ENCODE peak calls at places on chromosomes 13 and 19, in four cellular contexts. X is upper lobe of right lung, S is heart right ventricle, V is cardiac muscle cell. F is an unnamed sample.
A peak's percentile ranks its signal among the peaks of the same experiment; 100 is the strongest.

GRCh38 chr13:59111711-59112110 is 1052.0 kb downstream of the DIAPH3 start:
- DNase-seq in V (no peak), S (no peak), X (no peak), F (no peak)

GRCh38 chr19:29457413-29457812 is 68.4 kb upstream of the VSTM2B start:
- DNase-seq in X (no peak), S (no peak), V (no peak), F (no peak)

GRCh38 chr19:11187409-11187808 is 9.9 kb downstream of the KANK2 start:
- DNase-seq in X (no peak), V (no peak), S (no peak), F (no peak)

GRCh38 chr13:109208522-109208921 is 577.9 kb downstream of the IRS2 start:
- DNase-seq in V (no peak), X (no peak), S (no peak), F (no peak)

GRCh38 chr19:11446652-11447301 is 11.3 kb downstream of the PRKCSH start:
- DNase-seq in X (peak; percentile 82), S (peak; percentile 39), V (peak; percentile 69), F (no peak)

GRCh38 chr13:98326274-98326673 is 149.2 kb upstream of the RNF113B start:
- DNase-seq in S (no peak), V (no peak), X (no peak), F (no peak)

GRCh38 chr13:33251131-33251629 is 34.4 kb downstream of the STARD13 start:
- DNase-seq in V (no peak), X (no peak), S (peak; percentile 46), F (peak; percentile 5)

GRCh38 chr13:68748038-68748437 is 1359.6 kb upstream of the ATXN8OS start:
- DNase-seq in X (no peak), V (no peak), S (no peak), F (no peak)

GRCh38 chr19:29367701-29368306 is 154.9 kb upstream of the UQCRFS1 start:
- DNase-seq in V (no peak), X (no peak), S (no peak), F (no peak)

GRCh38 chr19:42473686-42474085 is 30.9 kb upstream of the CXCL17 start:
- DNase-seq in S (no peak), V (no peak), X (no peak), F (no peak)

GRCh38 chr13:69585656-69586055 is 522.0 kb upstream of the ATXN8OS start:
- DNase-seq in X (no peak), S (no peak), V (no peak), F (no peak)

GRCh38 chr13:39306639-39307589 is 268.7 kb downstream of the NHLRC3 start:
- DNase-seq in V (no peak), S (no peak), X (no peak), F (peak; percentile 68)

GRCh38 chr19:7652061-7652641 is 15.2 kb downstream of the STXBP2 start:
- DNase-seq in V (peak; percentile 85), S (peak; percentile 72), X (peak; percentile 93), F (peak; percentile 57)

GRCh38 chr13:88590574-88590973 is 919.4 kb downstream of the SLITRK5 start:
- DNase-seq in S (no peak), V (no peak), X (no peak), F (no peak)

GRCh38 chr13:41842029-41842428 is 118.9 kb downstream of the VWA8 start:
- DNase-seq in S (no peak), V (peak; percentile 14), X (no peak), F (no peak)

GRCh38 chr19:34393629-34394028 is 10.6 kb upstream of the PDCD2L start:
- DNase-seq in X (no peak), S (no peak), V (no peak), F (no peak)

GRCh38 chr19:57171551-57172081 is 4.3 kb upstream of the DUXA start:
- DNase-seq in V (peak; percentile 81), X (no peak), S (peak; percentile 37), F (no peak)

GRCh38 chr13:35697281-35697680 is 220.8 kb upstream of the MAB21L1 start:
- DNase-seq in S (no peak), V (no peak), X (no peak), F (no peak)

GRCh38 chr13:109345433-109345941 is 440.9 kb downstream of the IRS2 start:
- DNase-seq in X (no peak), V (no peak), S (no peak), F (no peak)

GRCh38 chr13:66994097-66994496 is 236.0 kb downstream of the PCDH9 start:
- DNase-seq in V (peak; percentile 82), X (peak; percentile 79), S (peak; percentile 75), F (peak; percentile 8)

GRCh38 chr19:1173160-1173844 is 766 bp downstream of the SBNO2 start:
- DNase-seq in X (peak; percentile 78), V (no peak), S (no peak), F (no peak)

GRCh38 chr19:7679771-7680605 is 645 bp upstream of the TRAPPC5 start:
- DNase-seq in V (no peak), X (no peak), S (no peak), F (no peak)

DNA sequence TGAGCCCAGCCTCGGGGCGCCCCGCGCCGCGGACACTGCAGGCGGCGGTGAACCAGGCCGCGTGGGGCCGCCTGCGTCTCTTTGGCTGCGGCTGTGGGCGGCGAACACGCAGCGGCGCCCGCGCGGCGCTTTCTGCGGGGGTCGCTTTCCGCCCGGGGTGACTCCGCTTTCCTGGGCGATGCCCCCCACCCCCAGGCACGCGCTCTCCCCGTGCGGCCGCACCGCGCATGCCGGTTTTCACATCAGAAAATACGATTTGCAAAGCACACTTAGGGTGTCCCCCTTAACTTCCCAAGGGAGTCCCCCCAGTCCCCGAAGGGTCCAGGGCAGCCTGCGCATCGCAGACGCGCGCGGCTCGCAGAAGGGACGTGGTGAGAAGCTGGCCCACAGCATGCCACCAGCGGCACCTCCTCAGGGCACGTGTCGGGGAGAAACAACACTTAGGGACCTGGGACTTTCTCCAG is 5.3 kb downstream of the F7 start:
- DNase-seq in V (no peak), X (no peak), S (no peak), F (no peak)
- H3K4me3 ChIP-seq in V (no peak overlapping the region), X (peak overlapping the region; percentile 49), S (peak overlapping the region; percentile 45), F (no peak overlapping the region)

GRCh38 chr19:22260499-22260898 is 25.7 kb upstream of the ZNF729 start:
- DNase-seq in S (no peak), X (no peak), V (no peak), F (no peak)

GRCh38 chr19:22257381-22257780 is 28.9 kb upstream of the ZNF729 start:
- DNase-seq in X (no peak), V (no peak), S (no peak), F (no peak)

GRCh38 chr19:22261596-22261995 is 24.6 kb upstream of the ZNF729 start:
- DNase-seq in V (no peak), S (no peak), X (no peak), F (no peak)

GRCh38 chr19:22256856-22257255 is 29.4 kb upstream of the ZNF729 start:
- DNase-seq in V (no peak), X (no peak), S (no peak), F (no peak)

GRCh38 chr19:22257916-22258315 is 28.3 kb upstream of the ZNF729 start:
- DNase-seq in S (no peak), V (no peak), X (no peak), F (no peak)
- H3K4me3 ChIP-seq in S (no peak overlapping the region), V (no peak overlapping the region), X (no peak overlapping the region), F (no peak overlapping the region)

DNA sequence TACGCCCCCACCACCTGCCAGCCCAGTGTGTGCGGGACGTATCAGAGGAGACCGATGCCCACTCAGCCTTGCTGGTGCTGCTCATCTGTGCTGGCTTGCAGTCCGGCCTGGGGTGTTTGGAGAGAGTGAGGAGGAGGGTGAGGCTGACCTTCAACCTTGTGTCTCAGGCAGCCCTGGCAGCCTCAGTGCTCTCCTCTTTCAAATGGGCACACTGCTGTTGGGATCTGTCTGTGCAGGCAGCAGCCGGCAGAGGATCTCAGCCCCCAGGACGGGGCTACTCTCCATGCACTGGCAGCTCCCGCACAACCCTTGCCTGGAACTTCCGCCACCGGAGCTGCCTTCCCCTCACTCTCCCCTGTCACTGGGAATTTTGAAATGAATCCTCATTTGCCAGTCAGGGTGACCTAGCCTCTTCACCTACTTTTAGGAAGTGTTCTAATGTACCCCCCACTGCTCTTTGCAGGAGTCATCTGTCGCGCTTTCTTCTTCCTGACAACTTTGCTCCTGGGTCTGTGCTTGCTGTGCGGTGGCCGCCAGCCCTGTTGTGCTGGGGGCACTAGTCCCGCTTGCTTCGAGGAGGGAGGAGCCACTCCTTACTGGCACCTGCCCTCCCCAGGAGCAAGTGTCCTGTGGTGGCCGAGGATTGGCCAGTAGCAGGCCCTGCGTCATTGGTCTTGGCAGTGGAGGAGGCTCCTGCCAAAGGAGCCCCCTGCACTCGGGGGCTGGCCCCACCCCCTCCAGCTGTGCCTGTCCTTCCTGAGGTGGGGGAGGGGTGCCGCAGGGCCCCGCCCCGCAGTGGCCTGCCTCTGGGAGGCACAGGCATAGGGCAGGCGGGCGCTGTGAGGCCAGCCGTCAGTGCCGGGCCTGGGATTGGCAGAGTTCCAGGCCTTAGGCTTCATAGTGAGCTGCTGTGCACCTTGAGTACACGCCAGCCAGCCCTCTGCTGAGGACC is 53.4 kb downstream of the TSSK6 start:
- DNase-seq in V (peak; percentile 96), S (peak; percentile 64), X (peak; percentile 75), F (no peak)
- H3K4me3 ChIP-seq in V (peak overlapping the region; percentile 5), S (peak overlapping the region; percentile 7), X (peak overlapping the region; percentile 4), F (no peak overlapping the region)

DNA sequence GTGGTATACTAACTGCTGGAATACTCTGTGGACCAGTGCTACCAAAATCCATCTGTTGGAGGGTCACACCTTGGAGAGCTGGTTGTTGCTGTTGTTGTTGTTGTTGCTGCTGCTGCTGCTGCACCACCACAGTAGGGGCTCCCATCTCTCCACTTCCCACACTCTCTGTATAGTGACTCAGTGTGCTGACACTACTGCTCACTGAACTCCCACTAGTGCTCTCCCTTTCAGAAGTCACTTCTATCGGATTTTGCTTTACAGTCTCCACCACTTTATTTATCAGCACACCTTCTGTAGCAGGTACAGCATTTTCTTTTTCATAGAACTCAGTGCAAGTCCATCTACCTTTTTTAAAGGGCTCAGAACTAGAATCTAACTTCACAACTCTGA is 1.7 kb downstream of the TSC22D1 start:
- DNase-seq in S (no peak), V (no peak), X (no peak), F (no peak)
- H3K4me3 ChIP-seq in S (no peak overlapping the region), V (no peak overlapping the region), X (peak overlapping the region; percentile 93), F (no peak overlapping the region)

GRCh38 chr13:94972262-94972661 is 259.9 kb upstream of the SOX21 start:
- DNase-seq in V (no peak), S (no peak), X (no peak), F (no peak)

GRCh38 chr13:94968040-94968756 is 255.9 kb upstream of the SOX21 start:
- DNase-seq in V (peak; percentile 71), X (no peak), S (no peak), F (no peak)

GRCh38 chr13:94967183-94968039 is 255.1 kb upstream of the SOX21 start:
- DNase-seq in X (no peak), S (no peak), V (peak; percentile 56), F (no peak)

GRCh38 chr13:94966380-94966779 is 254.0 kb upstream of the SOX21 start:
- DNase-seq in X (no peak), V (no peak), S (no peak), F (no peak)

DNA sequence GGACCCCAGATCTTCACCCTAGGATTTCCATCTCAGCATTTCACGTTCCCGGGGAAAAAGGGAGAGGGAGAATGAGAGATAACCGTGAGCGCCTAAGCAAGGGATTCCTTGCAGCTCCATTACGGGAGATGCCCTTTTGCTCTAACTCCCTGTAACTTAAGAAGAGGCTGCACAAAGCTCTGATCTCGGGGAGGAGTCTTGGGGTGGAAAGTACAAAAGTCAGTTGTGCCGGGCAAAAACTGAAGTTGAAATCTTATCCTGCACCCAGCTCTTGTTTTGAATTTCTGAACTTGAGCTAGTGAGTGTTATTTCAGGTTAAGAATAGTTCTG is 256.4 kb upstream of the SOX21 start:
- DNase-seq in X (no peak), V (no peak), S (no peak), F (no peak)
- H3K4me3 ChIP-seq in X (peak overlapping the region; percentile 25), V (peak overlapping the region; percentile 46), S (no peak overlapping the region), F (no peak overlapping the region)

GRCh38 chr19:3369337-3370213 is 3.2 kb downstream of the NFIC start:
- DNase-seq in V (no peak), X (peak; percentile 80), S (no peak), F (no peak)
- H3K4me3 ChIP-seq in V (peak overlapping the region; percentile 1), X (peak overlapping the region; percentile 78), S (peak overlapping the region; percentile 95), F (peak overlapping the region; percentile 75)

F was measured in GM12864.